ENCODE peak calls at places on chromosome 22, in five cellular contexts. O is GM03348; S is stimulated activated CD8-positive, alpha-beta memory T cell treated with anti-CD3 and anti-CD28 coated beads, Interleukin-4, amount 100 ng/mL, for 1 hour; M is adrenal gland; W is germinal center. P is an unnamed sample.

GRCh38 chr22:44311855-44312170 is 938 bp downstream of the SHISAL1 start:
- DNase-seq in O (peak; percentile 87), S (no peak), M (no peak), W (no peak), P (peak; percentile 76)

GRCh38 chr22:17303441-17303839 is 65.8 kb upstream of the CECR2 start:
- DNase-seq in O (no peak), S (no peak), M (no peak), W (no peak), P (no peak)

GRCh38 chr22:19621372-19622060 is 92.8 kb upstream of the SEPTIN5 start:
- DNase-seq in O (no peak), S (no peak), M (no peak), W (no peak), P (no peak)

GRCh38 chr22:29190051-29190450 is 15.6 kb upstream of the EMID1 start:
- DNase-seq in O (no peak), S (no peak), M (no peak), W (no peak), P (no peak)

GRCh38 chr22:37269930-37270678 is 12.2 kb upstream of the CYTH4 start:
- DNase-seq in O (no peak), S (no peak), M (no peak), W (no peak), P (peak; percentile 48)

GRCh38 chr22:19772673-19773469 is 12.3 kb downstream of the TBX1 start:
- DNase-seq in O (no peak), S (no peak), M (no peak), W (peak; percentile 55), P (no peak)

GRCh38 chr22:46203590-46203980 is 46.5 kb downstream of the CDPF1 start:
- DNase-seq in O (no peak), S (no peak), M (no peak), W (no peak), P (no peak)

GRCh38 chr22:16609548-16610261 is 17.1 kb upstream of the CCT8L2 start:
- DNase-seq in O (no peak), S (no peak), M (no peak), W (no peak), P (no peak)

GRCh38 chr22:46410291-46410808 is 74.8 kb downstream of the TRMU start:
- DNase-seq in O (no peak), S (no peak), M (no peak), W (no peak), P (no peak)

GRCh38 chr22:30289126-30289979 is at the start of gene CASTOR1:
- DNase-seq in O (peak; percentile 99), S (peak; percentile 79), M (peak; percentile 99), W (peak; percentile 95), P (peak; percentile 97)

GRCh38 chr22:25797891-25798290 is 55.9 kb downstream of the MYO18B start:
- DNase-seq in O (no peak), S (no peak), M (no peak), W (no peak), P (no peak)

GRCh38 chr22:26756675-26757293 is 99.4 kb downstream of the MIAT start:
- DNase-seq in O (peak; percentile 91), S (peak; percentile 3), M (peak; percentile 70), W (peak; percentile 81), P (peak; percentile 75)

GRCh38 chr22:23067691-23068090 is 2.6 kb upstream of the GNAZ start:
- DNase-seq in O (no peak), S (no peak), M (no peak), W (no peak), P (no peak)

GRCh38 chr22:37077802-37078448 is 26.4 kb downstream of the KCTD17 start:
- DNase-seq in O (peak; percentile 91), S (peak; percentile 76), M (peak; percentile 74), W (peak; percentile 88), P (peak; percentile 19)

GRCh38 chr22:50670513-50670912 is 2.1 kb upstream of the SHANK3 start:
- DNase-seq in O (no peak), S (no peak), M (no peak), W (no peak), P (no peak)

GRCh38 chr22:43164636-43165035 is 13.3 kb downstream of the TSPO start:
- DNase-seq in O (no peak), S (no peak), M (no peak), W (no peak), P (no peak)

GRCh38 chr22:48459859-48460823 is 1367.5 kb downstream of the BRD1 start:
- DNase-seq in O (no peak), S (no peak), M (no peak), W (no peak), P (no peak)

GRCh38 chr22:44311104-44311854 is 1.5 kb downstream of the SHISAL1 start:
- DNase-seq in O (no peak), S (no peak), M (no peak), W (no peak), P (no peak)